ENCODE peak calls at places on chromosomes 11 and 22, in four cellular contexts. L, F, W and I are unnamed samples.

GRCh38 chr11:120805960-120806555 is 217.8 kb upstream of the TBCEL start:
- DNase-seq in L (no peak), F (no peak), W (no peak), I (no peak)

GRCh38 chr22:44567846-44568493 is 69.9 kb upstream of the RTL6 start:
- DNase-seq in L (peak), F (peak), W (no peak), I (peak)

GRCh38 chr11:83725161-83725560 is 439.0 kb upstream of the CCDC90B start:
- DNase-seq in L (no peak), F (no peak), W (no peak), I (no peak)

GRCh38 chr11:70712471-70712870 is 314.1 kb downstream of the CTTN start:
- DNase-seq in L (peak), F (no peak), W (no peak), I (no peak)

GRCh38 chr22:20889025-20889704 is 28.0 kb upstream of the CRKL start:
- DNase-seq in L (no peak), F (no peak), W (no peak), I (no peak)

GRCh38 chr11:104705475-104706195 is 192.6 kb downstream of the CASP12 start:
- DNase-seq in L (no peak), F (peak), W (peak), I (peak)

GRCh38 chr22:30308518-30309230 is 18.1 kb downstream of the TBC1D10A start:
- DNase-seq in L (peak), F (no peak), W (peak), I (peak)

GRCh38 chr11:71436861-71437260 is 11.3 kb downstream of the DHCR7 start:
- DNase-seq in L (no peak), F (no peak), W (no peak), I (no peak)

GRCh38 chr11:29534831-29535230 is 482.0 kb downstream of the KCNA4 start:
- DNase-seq in L (no peak), F (no peak), W (no peak), I (no peak)

GRCh38 chr11:23856654-23857053 is 640.2 kb upstream of the LUZP2 start:
- DNase-seq in L (no peak), F (no peak), W (no peak), I (peak)

GRCh38 chr11:110130642-110131238 is 37.5 kb downstream of the ZC3H12C start:
- DNase-seq in L (peak), F (peak), W (no peak), I (peak)

GRCh38 chr22:24392218-24392931 is 35.0 kb upstream of the ADORA2A start:
- DNase-seq in L (no peak), F (no peak), W (no peak), I (no peak)

GRCh38 chr11:1341928-1342524 is 32.6 kb upstream of the TOLLIP start:
- DNase-seq in L (no peak), F (no peak), W (no peak), I (peak)

GRCh38 chr11:107848345-107848744 is 10.2 kb downstream of the SLC35F2 start:
- DNase-seq in L (no peak), F (no peak), W (no peak), I (no peak)

GRCh38 chr11:13082588-13082987 is 73.5 kb downstream of the RASSF10 start:
- DNase-seq in L (no peak), F (no peak), W (no peak), I (no peak)

GRCh38 chr22:20979940-20980453 is 2.1 kb upstream of the LZTR1 start:
- DNase-seq in L (no peak), F (no peak), W (no peak), I (no peak)

GRCh38 chr11:117470576-117470975 is 142.9 kb downstream of the CEP164 start:
- DNase-seq in L (no peak), F (no peak), W (no peak), I (no peak)

GRCh38 chr11:67288452-67289225 is 464 bp upstream of the ANKRD13D start:
- DNase-seq in L (peak), F (peak), W (peak), I (peak)

GRCh38 chr11:73585834-73586575 is 11.9 kb downstream of the FAM168A start:
- DNase-seq in L (no peak), F (no peak), W (no peak), I (peak)

GRCh38 chr11:803770-804598 is 1.0 kb downstream of the PIDD1 start:
- DNase-seq in L (no peak), F (no peak), W (no peak), I (no peak)

GRCh38 chr11:3224730-3225098 is 6.1 kb upstream of the MRGPRG start:
- DNase-seq in L (no peak), F (no peak), W (no peak), I (no peak)

GRCh38 chr11:3225159-3225758 is 6.6 kb upstream of the MRGPRG start:
- DNase-seq in L (no peak), F (no peak), W (no peak), I (no peak)

GRCh38 chr11:3227568-3228444 is 4.4 kb downstream of the MRGPRE start:
- DNase-seq in L (no peak), F (no peak), W (no peak), I (no peak)

GRCh38 chr11:3226846-3227567 is 5.2 kb downstream of the MRGPRE start:
- DNase-seq in L (no peak), F (no peak), W (no peak), I (no peak)

GRCh38 chr11:3225826-3226750 is 6.1 kb downstream of the MRGPRE start:
- DNase-seq in L (no peak), F (no peak), W (no peak), I (no peak)
- TF ChIP-seq FOS in L (no peak), F (no peak), W (no peak), I (no peak)

GRCh38 chr11:68380786-68381622 is 68.6 kb downstream of the LRP5 start:
- DNase-seq in L (no peak), F (peak), W (no peak), I (peak)
- TF ChIP-seq FOS in L (no peak), F (no peak), W (no peak), I (no peak)

DNA sequence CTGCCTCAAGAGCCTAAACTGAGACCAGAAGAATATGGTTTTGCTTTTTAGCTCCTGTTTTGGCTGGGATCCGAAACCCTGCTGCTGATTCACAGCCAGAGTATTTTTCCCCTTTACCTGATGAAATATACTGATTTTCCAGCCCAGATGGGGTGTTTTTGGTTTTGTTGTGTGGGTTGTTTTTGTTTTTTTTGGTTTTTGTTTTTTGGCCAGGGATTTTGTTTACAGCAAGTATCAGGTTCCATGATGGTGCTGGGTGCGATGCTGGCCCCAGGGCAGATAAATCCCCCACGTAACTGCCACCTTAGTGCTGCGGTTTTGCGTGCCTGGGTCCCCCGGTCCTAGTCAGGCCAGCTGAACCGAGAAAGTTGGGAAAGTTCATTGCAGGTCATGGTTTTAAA is 103.7 kb downstream of the ZBTB16 start:
- DNase-seq in L (no peak), F (no peak), W (no peak), I (peak)
- TF ChIP-seq FOS in L (no peak), F (no peak), W (no peak), I (no peak)

DNA sequence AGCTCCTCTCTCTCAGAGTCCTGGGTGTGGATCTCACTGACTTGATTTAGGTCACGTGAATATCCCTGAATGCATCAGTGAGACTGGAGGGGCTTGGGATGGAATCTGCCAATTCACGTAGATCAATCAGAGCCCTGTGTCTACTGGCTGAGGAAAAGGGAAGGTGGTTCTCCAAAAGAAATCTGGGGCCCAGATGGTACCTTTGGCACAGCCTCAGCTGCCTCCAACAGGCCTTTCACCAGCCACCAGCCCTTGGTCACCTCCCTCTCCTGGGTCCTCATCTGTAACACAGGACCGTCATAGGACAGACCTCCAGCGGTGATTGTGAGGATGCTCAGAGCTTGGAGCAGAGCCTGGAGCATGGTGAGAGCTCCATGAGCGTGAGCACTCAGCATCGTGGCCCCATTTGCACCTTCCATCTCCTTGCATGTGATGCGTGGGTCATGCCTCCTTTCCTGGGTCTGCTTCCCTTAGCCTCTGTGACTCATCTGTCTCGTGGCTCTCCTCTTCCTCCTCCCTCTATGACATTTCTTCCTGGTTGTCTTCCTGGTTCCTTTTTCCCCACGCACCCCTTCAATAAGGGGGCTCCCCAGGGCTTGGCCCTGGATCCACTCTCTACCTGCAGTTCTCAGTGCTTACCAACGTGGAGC is 7.5 kb upstream of the MIEF1 start:
- DNase-seq in L (no peak), F (no peak), W (no peak), I (peak)
- TF ChIP-seq FOS in L (no peak), F (no peak), W (no peak), I (no peak)